ENCODE peak calls at places on chromosomes 13 and 19, in four cellular contexts. J is fibroblast of lung, C is epithelial cell of esophagus, D is GM12864. A is an unnamed sample.

GRCh38 chr13:106534844-106535551 is 464 bp downstream of the EFNB2 start:
- DNase-seq in J (peak; percentile 50), C (no peak), D (no peak), A (peak; percentile 34)

GRCh38 chr13:98653471-98653985 is 76.6 kb upstream of the STK24 start:
- DNase-seq in J (peak; percentile 61), C (peak; percentile 88), D (peak; percentile 42), A (peak; percentile 77)

GRCh38 chr13:20903164-20903475 is 574 bp upstream of the XPO4 start:
- DNase-seq in J (no peak), C (no peak), D (no peak), A (no peak)

GRCh38 chr19:33796164-33797100 is at the start of gene KCTD15:
- DNase-seq in J (peak; percentile 59), C (peak; percentile 57), D (no peak), A (peak; percentile 49)

GRCh38 chr13:111202149-111202548 is 87.0 kb downstream of the ARHGEF7 start:
- DNase-seq in J (no peak), C (no peak), D (no peak), A (no peak)

GRCh38 chr13:32538234-32538620 is 368 bp downstream of the N4BP2L2 start:
- DNase-seq in J (peak; percentile 50), C (peak; percentile 52), D (peak; percentile 57), A (peak; percentile 84)

GRCh38 chr13:40665061-40665753 is 1.2 kb downstream of the FOXO1 start:
- DNase-seq in J (no peak), C (peak; percentile 43), D (no peak), A (peak; percentile 19)

GRCh38 chr19:4103073-4103418 is 20.9 kb downstream of the MAP2K2 start:
- DNase-seq in J (peak; percentile 9), C (peak; percentile 41), D (no peak), A (no peak)

GRCh38 chr19:20482721-20483120 is 82.9 kb downstream of the ZNF737 start:
- DNase-seq in J (no peak), C (no peak), D (no peak), A (no peak)

GRCh38 chr19:22260499-22260898 is 25.7 kb upstream of the ZNF729 start:
- DNase-seq in J (no peak), C (no peak), D (no peak), A (no peak)

GRCh38 chr19:50000038-50000890 is 24.9 kb downstream of the VRK3 start:
- DNase-seq in J (no peak), C (no peak), D (no peak), A (no peak)

GRCh38 chr13:33251131-33251629 is 34.4 kb downstream of the STARD13 start:
- DNase-seq in J (peak; percentile 99), C (peak; percentile 89), D (peak; percentile 5), A (peak; percentile 93)

GRCh38 chr13:69580255-69580654 is 527.4 kb upstream of the ATXN8OS start:
- DNase-seq in J (no peak), C (peak; percentile 90), D (no peak), A (no peak)

GRCh38 chr13:73429691-73430090 is 370.9 kb downstream of the KLF5 start:
- DNase-seq in J (peak; percentile 86), C (peak; percentile 93), D (no peak), A (peak; percentile 4)

GRCh38 chr13:84844473-84844872 is 954.7 kb downstream of the SLITRK6 start:
- DNase-seq in J (peak; percentile 3), C (peak; percentile 57), D (no peak), A (no peak)

GRCh38 chr13:20974981-20975585 is 72.5 kb upstream of the XPO4 start:
- DNase-seq in J (no peak), C (no peak), D (no peak), A (no peak)

GRCh38 chr19:33724021-33724722 is 72.5 kb upstream of the KCTD15 start:
- DNase-seq in J (no peak), C (no peak), D (no peak), A (no peak)

GRCh38 chr19:1503089-1503924 is 9.5 kb downstream of the ADAMTSL5 start:
- DNase-seq in J (no peak), C (peak; percentile 38), D (no peak), A (peak; percentile 49)

GRCh38 chr13:51999525-51999924 is 11.7 kb downstream of the ATP7B start:
- DNase-seq in J (peak; percentile 43), C (peak; percentile 39), D (no peak), A (no peak)

GRCh38 chr19:15374796-15375440 is 4.7 kb downstream of the AKAP8 start:
- DNase-seq in J (no peak), C (no peak), D (no peak), A (no peak)

DNA sequence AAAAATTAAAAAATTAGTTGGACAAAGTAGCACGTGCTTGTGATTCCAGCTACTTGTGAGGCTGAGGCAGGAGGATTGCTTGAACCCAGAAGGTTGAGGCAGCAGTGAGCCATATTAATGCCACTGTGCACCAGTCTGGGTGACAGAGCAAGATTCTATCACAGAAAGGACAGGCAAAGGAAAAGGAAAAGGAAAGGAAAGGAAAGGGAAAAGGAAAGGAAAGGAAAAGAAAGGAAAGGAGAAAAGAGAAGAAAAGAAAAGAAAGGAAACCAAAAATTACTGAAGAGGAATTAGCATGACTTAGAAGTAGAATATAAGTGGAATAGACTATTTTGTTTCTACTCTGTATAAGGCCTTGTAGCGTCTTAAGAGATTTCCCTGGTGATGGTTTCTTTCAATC is 122.3 kb downstream of the RBM26 start:
- DNase-seq in J (no peak), C (no peak), D (no peak), A (no peak)
- H3K4me3 ChIP-seq in J (no peak overlapping the region), C (no peak overlapping the region), D (no peak overlapping the region), A (no peak overlapping the region)

GRCh38 chr19:10420444-10421239 is at the start of gene PDE4A:
- DNase-seq in J (peak; percentile 50), C (peak; percentile 55), D (no peak), A (peak; percentile 40)
- TF ChIP-seq CTCF in J (no peak), C (peak; percentile 24), D (peak; percentile 62), A (peak; percentile 38)

GRCh38 chr19:42282036-42282762 is 13.1 kb downstream of the CIC start:
- DNase-seq in J (peak; percentile 52), C (no peak), D (no peak), A (peak; percentile 31)
- H3K4me3 ChIP-seq in J (peak overlapping the region; percentile 76), C (peak overlapping the region; percentile 76), D (no peak overlapping the region), A (peak overlapping the region; percentile 13)

DNA sequence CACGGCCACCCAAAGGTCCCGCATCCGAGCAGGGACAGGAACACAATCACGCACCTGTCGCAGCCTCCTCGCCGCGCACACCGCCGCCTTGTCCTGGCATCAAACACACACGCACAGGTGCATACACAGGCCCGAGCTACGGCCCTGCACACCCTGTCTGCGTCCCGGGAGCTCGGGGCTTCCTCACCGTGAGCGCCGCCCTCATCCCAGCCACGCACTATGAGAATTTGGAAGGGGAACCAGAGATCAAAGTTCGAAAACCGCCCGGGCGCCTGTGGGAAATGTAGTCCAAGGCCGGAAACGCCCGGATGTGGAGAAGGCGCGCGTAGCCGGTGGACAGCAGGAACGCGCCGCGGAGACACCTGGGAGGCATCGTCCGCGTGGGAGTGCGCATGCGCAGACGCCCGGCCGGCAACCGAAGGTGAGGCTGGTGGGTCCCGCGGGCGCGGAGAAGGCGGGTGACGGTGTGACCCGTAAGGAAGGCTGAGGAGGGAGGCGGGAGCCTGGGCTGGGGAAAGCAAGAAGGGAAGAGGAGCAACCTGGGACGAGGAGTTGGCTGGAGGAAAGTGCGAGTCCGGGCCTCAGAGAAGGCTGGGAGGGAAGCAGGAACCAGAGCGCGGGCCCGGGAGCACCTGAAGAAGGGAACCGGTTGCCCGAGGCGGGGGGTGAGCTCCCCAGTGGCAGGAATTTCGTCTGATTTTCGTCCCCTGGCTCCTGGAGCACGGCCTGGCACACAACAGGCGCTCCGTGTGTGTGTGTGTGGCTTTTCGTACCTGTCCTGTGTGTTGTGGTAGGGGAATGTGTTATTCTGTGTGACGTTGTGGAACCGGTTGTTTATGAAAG is at the start of gene ZNF567:
- DNase-seq in J (peak; percentile 92), C (peak; percentile 98), D (peak; percentile 90), A (peak; percentile 94)
- TF ChIP-seq CTCF in J (no peak), C (peak; percentile 8), D (no peak), A (no peak)

GRCh38 chr19:13101590-13102415 is 855 bp downstream of the LYL1 start:
- DNase-seq in J (no peak), C (no peak), D (no peak), A (no peak)
- H3K4me3 ChIP-seq in J (no peak overlapping the region), C (no peak overlapping the region), D (peak overlapping the region; percentile 60), A (peak overlapping the region; percentile 48)

GRCh38 chr19:18440421-18440877 is 2.5 kb upstream of the ISYNA1 start:
- DNase-seq in J (no peak), C (peak; percentile 30), D (no peak), A (no peak)
- TF ChIP-seq CTCF in J (peak; percentile 23), C (no peak), D (peak; percentile 49), A (peak; percentile 39)

GRCh38 chr19:31177230-31177629 is 172.0 kb downstream of the TSHZ3 start:
- DNase-seq in J (no peak), C (no peak), D (no peak), A (no peak)
- H3K4me3 ChIP-seq in J (no peak overlapping the region), C (no peak overlapping the region), D (no peak overlapping the region), A (no peak overlapping the region)

GRCh38 chr13:45113809-45114208 is 6.5 kb upstream of the GTF2F2 start:
- DNase-seq in J (no peak), C (peak; percentile 31), D (no peak), A (no peak)
- TF ChIP-seq CTCF in J (no peak), C (no peak), D (no peak), A (no peak)